ENCODE peak calls at places on chromosomes 6 and 20, in four cellular contexts. P, O, X and R are unnamed samples.

GRCh38 chr20:59349277-59349676 is 48.9 kb downstream of the EDN3 start:
- DNase-seq in P (no peak), O (no peak), X (no peak), R (no peak)

GRCh38 chr6:111210074-111210729 is 122.9 kb downstream of the SLC16A10 start:
- DNase-seq in P (peak), O (peak), X (peak), R (peak)

GRCh38 chr6:154127638-154128037 is 88.6 kb downstream of the OPRM1 start:
- DNase-seq in P (no peak), O (no peak), X (peak), R (no peak)

GRCh38 chr6:16524380-16524707 is 236.9 kb downstream of the ATXN1 start:
- DNase-seq in P (no peak), O (no peak), X (peak), R (peak)

GRCh38 chr20:4607287-4607713 is 114.4 kb upstream of the PRND start:
- DNase-seq in P (peak), O (peak), X (peak), R (peak)

GRCh38 chr6:6008648-6009421 is 2.1 kb upstream of the NRN1 start:
- DNase-seq in P (peak), O (no peak), X (peak), R (peak)

GRCh38 chr20:62065669-62066338 is at the start of gene TAF4:
- DNase-seq in P (peak), O (peak), X (peak), R (peak)

GRCh38 chr6:16760536-16761468 is at the start of gene ATXN1:
- DNase-seq in P (peak), O (no peak), X (peak), R (no peak)

GRCh38 chr20:59515013-59515905 is 89.1 kb upstream of the PHACTR3 start:
- DNase-seq in P (peak), O (no peak), X (peak), R (peak)

GRCh38 chr6:28769626-28770402 is 154.0 kb downstream of the TRIM27 start:
- DNase-seq in P (no peak), O (no peak), X (peak), R (peak)

GRCh38 chr6:66189915-66190314 is 482.9 kb upstream of the EYS start:
- DNase-seq in P (no peak), O (no peak), X (no peak), R (no peak)

GRCh38 chr20:217266-217665 is 9.8 kb upstream of the DEFB129 start:
- DNase-seq in P (no peak), O (no peak), X (no peak), R (no peak)

GRCh38 chr20:8129211-8129986 is 2.7 kb upstream of the PLCB1 start:
- DNase-seq in P (no peak), O (peak), X (no peak), R (peak)

GRCh38 chr20:4835244-4836177 is 113.8 kb downstream of the PRND start:
- DNase-seq in P (no peak), O (no peak), X (peak), R (no peak)

GRCh38 chr20:32404017-32404416 is 45.9 kb downstream of the ASXL1 start:
- DNase-seq in P (no peak), O (no peak), X (no peak), R (no peak)